ENCODE peak calls at places on chromosomes 13 and 19, in seven cellular contexts. P is activated CD4-positive, alpha-beta T cell treated with anti-CD3 and anti-CD28 coated beads, Interleukin-2, amount 50 U/mL, for 24 hours; B is ELR; C is GOT3; L is T-helper 9 cell; G is PC-3; X is NCI-H2081. U is an unnamed sample.

GRCh38 chr19:2032296-2032941 is 16.9 kb upstream of the BTBD2 start:
- DNase-seq in P (no peak), C (peak), X (peak), B (peak), L (no peak), G (peak), U (peak)

GRCh38 chr19:38384209-38385027 is 3.4 kb downstream of the GGN start:
- DNase-seq in G (peak), C (no peak), B (peak), P (no peak), L (no peak), X (no peak), U (peak)

GRCh38 chr19:31613683-31614219 is 264.5 kb upstream of the TSHZ3 start:
- DNase-seq in B (no peak), C (no peak), L (no peak), P (no peak), G (no peak), X (no peak), U (no peak)

GRCh38 chr13:41765020-41765419 is 195.9 kb downstream of the VWA8 start:
- DNase-seq in X (no peak), B (no peak), G (no peak), L (no peak), P (no peak), C (no peak), U (no peak)

GRCh38 chr19:8731428-8732169 is 10.2 kb downstream of the OR2Z1 start:
- DNase-seq in G (peak), X (no peak), C (no peak), L (no peak), P (no peak), B (no peak), U (no peak)

GRCh38 chr19:46988614-46989230 is 30.9 kb upstream of the NPAS1 start:
- DNase-seq in L (no peak), P (no peak), C (no peak), G (no peak), X (no peak), B (no peak), U (no peak)

GRCh38 chr19:45643024-45643926 is 4.1 kb upstream of the EML2 start:
- DNase-seq in X (peak), P (peak), L (peak), C (peak), B (peak), G (peak), U (peak)

GRCh38 chr13:108272333-108272732 is 2.8 kb downstream of the TNFSF13B start:
- DNase-seq in G (no peak), X (no peak), L (no peak), C (no peak), P (no peak), B (no peak), U (peak)

GRCh38 chr19:52369463-52370340 is at the start of gene ZNF880:
- DNase-seq in G (peak), X (peak), C (peak), L (peak), B (peak), P (peak), U (peak)

GRCh38 chr13:77784531-77784930 is 87.0 kb downstream of the SLAIN1 start:
- DNase-seq in B (no peak), L (no peak), C (no peak), X (no peak), G (no peak), P (no peak), U (no peak)

GRCh38 chr13:27353166-27353583 is 71.2 kb upstream of the GTF3A start:
- DNase-seq in P (peak), X (no peak), C (no peak), B (peak), G (peak), L (no peak), U (peak)

GRCh38 chr13:110922506-110922905 is 7.6 kb upstream of the ANKRD10 start:
- DNase-seq in L (no peak), P (no peak), C (no peak), B (no peak), G (no peak), X (no peak), U (no peak)

GRCh38 chr19:48818234-48818823 is 7.5 kb upstream of the BCAT2 start:
- DNase-seq in B (no peak), X (peak), C (no peak), P (no peak), L (no peak), G (no peak), U (no peak)

GRCh38 chr19:7986321-7987083 is 18.9 kb downstream of the ELAVL1 start:
- DNase-seq in X (peak), G (peak), C (no peak), P (no peak), L (no peak), B (peak), U (peak)

GRCh38 chr19:2394054-2394668 is 33.2 kb downstream of the TIMM13 start:
- DNase-seq in P (no peak), L (no peak), G (no peak), X (no peak), C (no peak), B (no peak), U (no peak)

GRCh38 chr19:10565028-10565566 is 713 bp downstream of the KRI1 start:
- DNase-seq in B (peak), G (peak), L (peak), X (peak), P (no peak), C (no peak), U (peak)

GRCh38 chr13:112159575-112160547 is 92.9 kb downstream of the SOX1 start:
- DNase-seq in L (no peak), B (no peak), G (no peak), P (no peak), C (no peak), X (no peak), U (no peak)

U was measured in epithelial cell of esophagus.